ENCODE peak calls at places on chromosomes 2 and 18, in five cellular contexts. L is HepG2, A is GM12878, F is A549, B is K562. K is an unnamed sample.

GRCh38 chr2:190069936-190070696 is 7.6 kb upstream of the MSTN start:
- DNase-seq in L (peak; percentile 68), B (peak; percentile 58), F (peak; percentile 74), A (no peak), K (peak; percentile 66)

GRCh38 chr2:190088917-190089316 is 26.4 kb upstream of the MSTN start:
- DNase-seq in A (peak; percentile 20), F (peak; percentile 71), B (peak; percentile 77), L (peak; percentile 73), K (peak; percentile 73)

GRCh38 chr2:121101093-121101715 is 183.8 kb downstream of the TFCP2L1 start:
- DNase-seq in L (no peak), F (no peak), B (no peak), A (no peak), K (no peak)

GRCh38 chr2:16281451-16282330 is 341.3 kb downstream of the MYCN start:
- DNase-seq in A (no peak), L (peak; percentile 41), F (peak; percentile 51), B (peak; percentile 42), K (peak; percentile 51)

GRCh38 chr2:151855111-151855510 is 26.9 kb upstream of the ARL5A start:
- DNase-seq in L (no peak), A (no peak), F (no peak), B (no peak), K (no peak)

GRCh38 chr2:177282787-177283533 is 18.4 kb upstream of the NFE2L2 start:
- DNase-seq in F (no peak), B (no peak), L (no peak), A (no peak), K (no peak)

GRCh38 chr18:27583021-27583420 is 397.9 kb upstream of the CHST9 start:
- DNase-seq in B (no peak), F (no peak), A (no peak), L (no peak), K (no peak)

GRCh38 chr2:218266316-218266979 is 3.5 kb downstream of the AAMP start:
- DNase-seq in L (no peak), B (no peak), A (no peak), F (no peak), K (no peak)

GRCh38 chr2:37026050-37026449 is 58.1 kb downstream of the HEATR5B start:
- DNase-seq in F (peak; percentile 48), B (peak; percentile 55), A (no peak), L (peak; percentile 34), K (peak; percentile 57)

GRCh38 chr2:191515536-191515935 is 162.4 kb upstream of the NABP1 start:
- DNase-seq in L (no peak), F (no peak), A (no peak), B (no peak), K (peak; percentile 15)

GRCh38 chr2:171487803-171488259 is 34.4 kb upstream of the CYBRD1 start:
- DNase-seq in B (no peak), F (no peak), A (no peak), L (no peak), K (no peak)

GRCh38 chr2:98698896-98699295 is 32.0 kb downstream of the MGAT4A start:
- DNase-seq in L (no peak), B (no peak), F (no peak), A (no peak), K (no peak)

GRCh38 chr18:21179590-21180220 is 62.3 kb upstream of the GREB1L start:
- DNase-seq in B (peak; percentile 68), F (peak; percentile 52), L (peak; percentile 52), A (peak; percentile 32), K (peak; percentile 78)

GRCh38 chr2:120558892-120559291 is 176.8 kb upstream of the GLI2 start:
- DNase-seq in L (no peak), A (no peak), F (no peak), B (no peak), K (no peak)

GRCh38 chr2:28142403-28142802 is 250.3 kb upstream of the FOSL2 start:
- DNase-seq in B (no peak), F (no peak), L (no peak), A (no peak), K (no peak)

GRCh38 chr2:152513681-152514080 is 178.7 kb downstream of the FMNL2 start:
- DNase-seq in A (no peak), L (no peak), B (no peak), F (peak; percentile 35), K (no peak)

GRCh38 chr2:236745420-236746210 is 176.0 kb downstream of the ACKR3 start:
- DNase-seq in A (no peak), B (no peak), F (peak; percentile 79), L (peak; percentile 10), K (no peak)

GRCh38 chr2:45743531-45744391 is 92.3 kb downstream of the PRKCE start:
- DNase-seq in A (no peak), B (no peak), L (no peak), F (no peak), K (no peak)

GRCh38 chr18:59453468-59453961 is 94.5 kb upstream of the LMAN1 start:
- DNase-seq in B (no peak), A (no peak), L (peak; percentile 97), F (peak; percentile 4), K (no peak)

GRCh38 chr2:10161961-10162441 is 39.5 kb downstream of the RRM2 start:
- DNase-seq in L (no peak), A (no peak), B (no peak), F (no peak), K (no peak)

GRCh38 chr2:240514631-240515030 is 43.2 kb downstream of the ANKMY1 start:
- DNase-seq in F (no peak), L (no peak), B (no peak), A (no peak), K (no peak)

GRCh38 chr2:39730685-39731302 is 48.3 kb downstream of the THUMPD2 start:
- DNase-seq in A (no peak), B (peak; percentile 41), F (peak; percentile 34), L (peak; percentile 60), K (peak; percentile 59)

GRCh38 chr2:18626256-18626668 is 36.9 kb upstream of the NT5C1B start:
- DNase-seq in F (no peak), L (no peak), B (no peak), A (no peak), K (no peak)

GRCh38 chr2:60053791-60054190 is 499.7 kb downstream of the BCL11A start:
- DNase-seq in B (no peak), A (no peak), F (no peak), L (no peak), K (no peak)

GRCh38 chr2:218964041-218964771 is 4.7 kb downstream of the CDK5R2 start:
- DNase-seq in B (peak; percentile 76), A (no peak), L (no peak), F (peak; percentile 87), K (no peak)

GRCh38 chr18:55464581-55464980 is 123.4 kb downstream of the TCF4 start:
- DNase-seq in F (no peak), B (no peak), L (no peak), A (no peak), K (no peak)

GRCh38 chr2:240565267-240566202 is 2.7 kb upstream of the RNPEPL1 start:
- DNase-seq in F (peak; percentile 92), L (peak; percentile 92), B (peak; percentile 94), A (peak; percentile 63), K (peak; percentile 97)

GRCh38 chr18:79388043-79388442 is 7.7 kb upstream of the NFATC1 start:
- DNase-seq in F (no peak), L (no peak), A (no peak), B (no peak), K (no peak)

GRCh38 chr2:152089238-152089637 is 9.6 kb downstream of the CACNB4 start:
- DNase-seq in B (no peak), F (no peak), A (no peak), L (no peak), K (peak; percentile 96)

GRCh38 chr18:27627927-27628326 is 442.8 kb upstream of the CHST9 start:
- DNase-seq in L (no peak), B (no peak), F (peak; percentile 1), A (no peak), K (no peak)

GRCh38 chr2:38245114-38245641 is 131.9 kb downstream of the ATL2 start:
- DNase-seq in F (no peak), L (no peak), B (no peak), A (no peak), K (no peak)

GRCh38 chr2:231245253-231246094 is 47.0 kb downstream of the ARMC9 start:
- DNase-seq in B (no peak), F (peak; percentile 17), A (no peak), L (no peak), K (peak; percentile 69)
- TF ChIP-seq CTCF in B (no peak), F (no peak), A (peak; percentile 48), L (peak; percentile 58), K (no peak)

DNA sequence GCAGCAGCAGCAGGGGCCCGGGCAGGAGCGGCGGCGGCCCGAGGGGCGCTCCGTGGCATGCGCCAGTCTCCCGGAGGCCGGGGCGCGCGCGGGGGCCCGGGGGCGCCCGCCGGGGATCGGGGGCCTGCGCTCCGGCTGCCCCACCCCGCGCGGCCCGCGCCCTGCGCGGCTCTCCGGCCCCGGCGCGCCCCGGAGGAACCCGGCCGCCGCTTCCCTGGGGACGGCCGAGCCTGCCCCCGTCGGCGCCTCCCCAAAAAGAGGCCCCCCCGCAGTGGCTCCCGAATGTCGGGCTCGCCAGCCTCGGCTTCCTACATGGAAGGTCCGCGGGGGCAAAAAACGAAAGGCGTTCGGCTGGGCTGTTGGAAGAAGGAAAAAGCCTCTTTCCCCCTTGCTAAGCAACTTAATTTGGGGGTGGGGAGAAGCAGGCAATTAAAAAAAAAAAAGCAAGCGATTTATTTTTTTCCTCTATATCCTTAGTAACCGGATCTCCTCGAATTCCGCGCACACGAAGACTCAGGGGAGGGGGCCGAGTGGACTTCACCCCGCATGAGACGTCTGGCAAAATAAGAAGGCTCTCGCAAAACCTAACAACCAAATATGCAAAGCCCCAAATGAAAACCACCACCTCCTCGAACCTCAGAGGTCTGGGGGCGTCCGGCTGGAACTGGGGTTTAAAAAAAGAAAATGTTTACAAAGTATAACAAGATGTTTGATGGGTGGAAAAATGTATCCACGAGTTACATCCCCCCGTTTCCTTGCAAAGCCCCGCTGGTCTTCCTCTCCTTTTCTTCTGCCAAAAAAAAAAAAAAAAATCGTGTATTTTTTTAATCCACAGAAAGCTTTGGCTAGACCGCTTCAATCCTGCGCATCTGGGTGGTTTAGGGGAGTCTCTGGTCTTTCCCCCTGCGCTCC is at the start of gene SMAD7:
- DNase-seq in L (no peak), B (no peak), F (no peak), A (no peak), K (peak; percentile 40)
- TF ChIP-seq MYC in L (no peak), B (no peak), F (no peak), A (no peak), K (no peak)

DNA sequence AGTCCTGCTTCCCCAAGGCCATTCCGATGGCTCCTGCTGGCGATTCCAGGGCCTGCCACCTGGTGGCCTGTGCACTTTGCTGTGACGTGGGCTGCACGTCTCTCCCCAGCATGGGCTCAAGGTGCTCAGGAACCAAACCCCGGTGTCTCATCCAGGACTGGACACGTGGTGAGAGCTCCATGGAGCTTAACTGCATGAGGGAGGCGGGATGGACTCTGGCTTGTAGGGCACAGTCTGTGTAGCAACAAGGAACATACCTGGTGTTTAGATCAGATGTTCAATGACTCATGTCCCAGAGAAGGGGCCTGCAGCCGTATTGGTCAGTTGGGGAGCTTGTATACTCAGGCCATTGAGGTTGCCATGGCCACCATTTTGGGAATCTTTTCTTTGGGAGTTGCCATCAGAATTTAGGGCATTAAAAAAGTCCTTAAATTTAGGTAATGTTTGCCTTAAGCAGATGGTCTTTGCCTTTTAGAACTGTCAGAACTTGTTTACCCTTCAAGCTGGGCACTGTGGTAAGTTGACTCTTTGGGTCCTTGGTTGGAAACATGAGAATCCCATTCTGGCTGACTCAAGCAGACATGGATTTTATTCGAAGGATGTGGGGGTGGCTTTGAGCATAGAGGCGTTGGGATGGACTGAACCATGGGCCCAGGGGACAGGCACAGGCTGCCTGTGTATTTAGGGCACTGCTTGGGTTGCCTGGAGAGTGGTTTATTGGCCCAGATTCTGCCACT is 21.0 kb downstream of the AGAP1 start:
- DNase-seq in L (peak; percentile 94), A (no peak), F (no peak), B (no peak), K (no peak)
- TF ChIP-seq CTCF in L (peak; percentile 96), A (no peak), F (no peak), B (peak; percentile 9), K (no peak)

GRCh38 chr2:15028406-15028805 is 395.9 kb downstream of the LRATD1 start:
- DNase-seq in L (no peak), B (no peak), F (no peak), A (no peak), K (no peak)

GRCh38 chr2:15023231-15023630 is 390.7 kb downstream of the LRATD1 start:
- DNase-seq in A (no peak), B (no peak), F (no peak), L (no peak), K (no peak)
- TF ChIP-seq MYC in A (no peak), B (no peak), F (no peak), L (no peak), K (no peak)